ENCODE peak calls at places on chromosomes 5 and 9, in five cellular contexts. One of them, this sample, is unnamed. For H3K4me1, the result is how much of the 10 kb centered on the place peaks cover.

GRCh38 chr5:124692324-124692723 is 54.1 kb downstream of the ZNF608 start:
- DNase-seq in neural progenitor cell: no peak
- DNase-seq in gastrocnemius medialis: no peak
- DNase-seq in H9: no peak
- DNase-seq in mucosa of descending colon: no peak
- DNase-seq in this sample: no peak

GRCh38 chr5:71810023-71810422 is 90.9 kb downstream of the CARTPT start:
- DNase-seq in H9: no peak
- DNase-seq in neural progenitor cell: peak
- DNase-seq in gastrocnemius medialis: no peak
- DNase-seq in mucosa of descending colon: no peak
- DNase-seq in this sample: no peak

GRCh38 chr5:27592231-27592630 is 553.8 kb upstream of the CDH9 start:
- DNase-seq in mucosa of descending colon: no peak
- DNase-seq in gastrocnemius medialis: no peak
- DNase-seq in H9: no peak
- DNase-seq in neural progenitor cell: no peak
- DNase-seq in this sample: no peak

GRCh38 chr9:81335879-81336421 is 353.4 kb downstream of the TLE1 start:
- DNase-seq in gastrocnemius medialis: no peak
- DNase-seq in H9: no peak
- DNase-seq in mucosa of descending colon: no peak
- DNase-seq in neural progenitor cell: no peak
- DNase-seq in this sample: no peak

GRCh38 chr9:682633-683508 is 158.6 kb upstream of the DMRT1 start:
- DNase-seq in gastrocnemius medialis: no peak
- DNase-seq in neural progenitor cell: peak
- DNase-seq in H9: no peak
- DNase-seq in mucosa of descending colon: peak
- DNase-seq in this sample: no peak

GRCh38 chr5:66933066-66933465 is 263.5 kb downstream of the CD180 start:
- DNase-seq in neural progenitor cell: no peak
- DNase-seq in gastrocnemius medialis: no peak
- DNase-seq in H9: no peak
- DNase-seq in mucosa of descending colon: no peak
- DNase-seq in this sample: no peak

GRCh38 chr5:170333161-170333909 is 35.8 kb upstream of the LCP2 start:
- DNase-seq in H9: peak
- DNase-seq in neural progenitor cell: peak
- DNase-seq in mucosa of descending colon: no peak
- DNase-seq in gastrocnemius medialis: no peak
- DNase-seq in this sample: no peak

GRCh38 chr9:131405429-131405828 is 11.5 kb downstream of the PRRC2B start:
- DNase-seq in mucosa of descending colon: no peak
- DNase-seq in gastrocnemius medialis: peak
- DNase-seq in H9: peak
- DNase-seq in neural progenitor cell: peak
- DNase-seq in this sample: no peak

GRCh38 chr9:108673386-108673785 is 182.4 kb downstream of the ACTL7B start:
- DNase-seq in gastrocnemius medialis: no peak
- DNase-seq in mucosa of descending colon: no peak
- DNase-seq in neural progenitor cell: no peak
- DNase-seq in H9: no peak
- DNase-seq in this sample: no peak

GRCh38 chr5:124706729-124707361 is 39.6 kb downstream of the ZNF608 start:
- DNase-seq in H9: no peak
- DNase-seq in gastrocnemius medialis: no peak
- DNase-seq in mucosa of descending colon: peak
- DNase-seq in neural progenitor cell: no peak
- DNase-seq in this sample: no peak

GRCh38 chr5:175696139-175696854 is 38.4 kb downstream of the HRH2 start:
- DNase-seq in neural progenitor cell: peak
- DNase-seq in H9: peak
- DNase-seq in mucosa of descending colon: peak
- DNase-seq in gastrocnemius medialis: peak
- DNase-seq in this sample: peak

GRCh38 chr9:98037362-98037761 is 19.2 kb upstream of the NANS start:
- DNase-seq in mucosa of descending colon: no peak
- DNase-seq in H9: no peak
- DNase-seq in neural progenitor cell: no peak
- DNase-seq in gastrocnemius medialis: peak
- DNase-seq in this sample: no peak

GRCh38 chr9:132129535-132129934 is 32.3 kb upstream of the NTNG2 start:
- DNase-seq in mucosa of descending colon: no peak
- DNase-seq in neural progenitor cell: no peak
- DNase-seq in gastrocnemius medialis: no peak
- DNase-seq in H9: no peak
- DNase-seq in this sample: no peak

GRCh38 chr9:134871941-134872340 is 8.7 kb upstream of the FCN2 start:
- DNase-seq in H9: no peak
- DNase-seq in neural progenitor cell: no peak
- DNase-seq in mucosa of descending colon: no peak
- DNase-seq in gastrocnemius medialis: no peak
- DNase-seq in this sample: no peak

GRCh38 chr9:6007770-6008168 is 7.7 kb downstream of the RANBP6 start:
- DNase-seq in H9: peak
- DNase-seq in mucosa of descending colon: peak
- DNase-seq in neural progenitor cell: peak
- DNase-seq in gastrocnemius medialis: peak
- DNase-seq in this sample: peak

GRCh38 chr9:93893899-93894690 is 61.1 kb downstream of the BARX1 start:
- DNase-seq in neural progenitor cell: no peak
- DNase-seq in gastrocnemius medialis: no peak
- DNase-seq in mucosa of descending colon: peak
- DNase-seq in H9: peak
- DNase-seq in this sample: no peak

GRCh38 chr5:55036477-55036876 is 12.4 kb downstream of the GZMK start:
- DNase-seq in H9: no peak
- DNase-seq in neural progenitor cell: no peak
- DNase-seq in mucosa of descending colon: no peak
- DNase-seq in gastrocnemius medialis: no peak
- DNase-seq in this sample: no peak

GRCh38 chr9:90523953-90524352 is 118.7 kb downstream of the DIRAS2 start:
- DNase-seq in H9: no peak
- DNase-seq in mucosa of descending colon: peak
- DNase-seq in neural progenitor cell: no peak
- DNase-seq in gastrocnemius medialis: no peak
- DNase-seq in this sample: no peak

GRCh38 chr5:68368686-68369359 is 153.3 kb downstream of the PIK3R1 start:
- DNase-seq in mucosa of descending colon: no peak
- DNase-seq in neural progenitor cell: no peak
- DNase-seq in gastrocnemius medialis: no peak
- DNase-seq in H9: no peak
- DNase-seq in this sample: no peak

GRCh38 chr5:171748720-171749119 is 36.9 kb upstream of the SMIM23 start:
- DNase-seq in gastrocnemius medialis: no peak
- DNase-seq in mucosa of descending colon: no peak
- DNase-seq in neural progenitor cell: no peak
- DNase-seq in H9: no peak
- DNase-seq in this sample: no peak

GRCh38 chr5:156556666-156557401 is 229.9 kb downstream of the SGCD start:
- DNase-seq in H9: no peak
- DNase-seq in neural progenitor cell: no peak
- DNase-seq in gastrocnemius medialis: no peak
- DNase-seq in mucosa of descending colon: no peak
- DNase-seq in this sample: no peak

GRCh38 chr5:168356592-168356991 is 65.1 kb downstream of the WWC1 start:
- DNase-seq in neural progenitor cell: no peak
- DNase-seq in mucosa of descending colon: no peak
- DNase-seq in gastrocnemius medialis: no peak
- DNase-seq in H9: no peak
- DNase-seq in this sample: no peak

GRCh38 chr9:113536483-113537226 is 73.1 kb downstream of the RGS3 start:
- DNase-seq in H9: peak
- DNase-seq in mucosa of descending colon: peak
- DNase-seq in gastrocnemius medialis: peak
- DNase-seq in neural progenitor cell: peak
- DNase-seq in this sample: no peak

GRCh38 chr9:90025816-90026215 is 421.0 kb downstream of the GADD45G start:
- DNase-seq in mucosa of descending colon: no peak
- DNase-seq in H9: no peak
- DNase-seq in gastrocnemius medialis: no peak
- DNase-seq in neural progenitor cell: no peak
- DNase-seq in this sample: no peak

GRCh38 chr5:132378580-132378979 is 9.1 kb downstream of the SLC22A5 start:
- DNase-seq in H9: no peak
- DNase-seq in mucosa of descending colon: no peak
- DNase-seq in neural progenitor cell: no peak
- DNase-seq in gastrocnemius medialis: peak
- DNase-seq in this sample: no peak

GRCh38 chr5:154243736-154244135 is 53.2 kb downstream of the GALNT10 start:
- DNase-seq in mucosa of descending colon: no peak
- DNase-seq in H9: no peak
- DNase-seq in gastrocnemius medialis: no peak
- DNase-seq in neural progenitor cell: peak
- DNase-seq in this sample: no peak

GRCh38 chr5:154241021-154241420 is 50.5 kb downstream of the GALNT10 start:
- DNase-seq in gastrocnemius medialis: no peak
- DNase-seq in mucosa of descending colon: no peak
- DNase-seq in H9: no peak
- DNase-seq in neural progenitor cell: peak
- DNase-seq in this sample: no peak

GRCh38 chr5:154244476-154244875 is 53.9 kb downstream of the GALNT10 start:
- DNase-seq in gastrocnemius medialis: no peak
- DNase-seq in neural progenitor cell: no peak
- DNase-seq in H9: no peak
- DNase-seq in mucosa of descending colon: no peak
- DNase-seq in this sample: no peak

GRCh38 chr5:154242442-154242841 is 51.9 kb downstream of the GALNT10 start:
- DNase-seq in gastrocnemius medialis: no peak
- DNase-seq in mucosa of descending colon: no peak
- DNase-seq in neural progenitor cell: peak
- DNase-seq in H9: no peak
- DNase-seq in this sample: no peak

GRCh38 chr5:154242964-154243376 is 52.4 kb downstream of the GALNT10 start:
- DNase-seq in gastrocnemius medialis: no peak
- DNase-seq in H9: no peak
- DNase-seq in neural progenitor cell: no peak
- DNase-seq in mucosa of descending colon: no peak
- DNase-seq in this sample: no peak
- H3K4me1 ChIP-seq in gastrocnemius medialis: under half
- H3K4me1 ChIP-seq in H9: under half
- H3K4me1 ChIP-seq in neural progenitor cell: under half
- H3K4me1 ChIP-seq in mucosa of descending colon: under half
- H3K4me1 ChIP-seq in this sample: under half

GRCh38 chr5:178424141-178424855 is 165.9 kb downstream of the COL23A1 start:
- DNase-seq in neural progenitor cell: no peak
- DNase-seq in mucosa of descending colon: no peak
- DNase-seq in gastrocnemius medialis: no peak
- DNase-seq in H9: peak
- DNase-seq in this sample: no peak

GRCh38 chr5:178423431-178423830 is 166.8 kb downstream of the COL23A1 start:
- DNase-seq in H9: no peak
- DNase-seq in neural progenitor cell: no peak
- DNase-seq in mucosa of descending colon: no peak
- DNase-seq in gastrocnemius medialis: no peak
- DNase-seq in this sample: no peak

GRCh38 chr5:178428341-178429155 is 161.6 kb downstream of the COL23A1 start:
- DNase-seq in mucosa of descending colon: no peak
- DNase-seq in H9: peak
- DNase-seq in gastrocnemius medialis: peak
- DNase-seq in neural progenitor cell: peak
- DNase-seq in this sample: no peak

GRCh38 chr5:178426326-178427130 is 163.7 kb downstream of the COL23A1 start:
- DNase-seq in neural progenitor cell: no peak
- DNase-seq in H9: no peak
- DNase-seq in mucosa of descending colon: no peak
- DNase-seq in gastrocnemius medialis: no peak
- DNase-seq in this sample: no peak

DNA sequence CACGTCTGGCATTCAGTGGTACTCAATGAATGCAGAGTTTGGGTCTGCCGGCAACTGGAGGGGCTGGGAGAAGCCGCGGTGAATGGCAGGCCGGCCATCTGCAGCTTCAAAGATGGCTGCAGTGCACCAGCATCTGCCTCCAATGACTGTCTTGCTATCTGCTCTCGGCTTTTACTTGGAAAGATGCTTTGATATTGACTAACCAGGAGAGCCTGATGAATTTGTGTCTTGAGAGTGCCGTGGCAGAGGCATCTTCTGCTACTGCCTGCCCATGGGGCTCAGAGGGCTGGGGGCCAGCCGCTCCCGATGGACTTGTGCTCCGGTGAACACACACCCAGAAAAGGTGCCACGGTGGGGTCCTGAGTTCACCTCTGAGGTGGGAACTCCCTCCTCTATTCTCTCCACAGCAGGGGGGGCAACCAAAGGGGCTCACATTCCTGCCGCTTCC is 164.5 kb downstream of the COL23A1 start:
- DNase-seq in H9: peak
- DNase-seq in neural progenitor cell: no peak
- DNase-seq in mucosa of descending colon: no peak
- DNase-seq in gastrocnemius medialis: no peak
- DNase-seq in this sample: no peak
- TF ChIP-seq CTCF in H9: no peak
- TF ChIP-seq CTCF in neural progenitor cell: no peak
- TF ChIP-seq CTCF in mucosa of descending colon: no peak
- TF ChIP-seq CTCF in gastrocnemius medialis: no peak
- TF ChIP-seq CTCF in this sample: no peak

GRCh38 chr5:142402752-142403318 is 78.0 kb upstream of the SPRY4 start:
- DNase-seq in mucosa of descending colon: no peak
- DNase-seq in H9: no peak
- DNase-seq in neural progenitor cell: no peak
- DNase-seq in gastrocnemius medialis: no peak
- DNase-seq in this sample: no peak
- H3K4me1 ChIP-seq in mucosa of descending colon: under half
- H3K4me1 ChIP-seq in H9: under half
- H3K4me1 ChIP-seq in neural progenitor cell: under half
- H3K4me1 ChIP-seq in gastrocnemius medialis: under half
- H3K4me1 ChIP-seq in this sample: under half

GRCh38 chr9:2599896-2600295 is 21.7 kb upstream of the VLDLR start:
- DNase-seq in mucosa of descending colon: no peak
- DNase-seq in gastrocnemius medialis: no peak
- DNase-seq in H9: no peak
- DNase-seq in neural progenitor cell: no peak
- DNase-seq in this sample: no peak

GRCh38 chr9:2597483-2597882 is 24.1 kb upstream of the VLDLR start:
- DNase-seq in H9: no peak
- DNase-seq in mucosa of descending colon: no peak
- DNase-seq in gastrocnemius medialis: no peak
- DNase-seq in neural progenitor cell: no peak
- DNase-seq in this sample: no peak

GRCh38 chr9:2601785-2602378 is 19.7 kb upstream of the VLDLR start:
- DNase-seq in mucosa of descending colon: no peak
- DNase-seq in H9: no peak
- DNase-seq in gastrocnemius medialis: no peak
- DNase-seq in neural progenitor cell: no peak
- DNase-seq in this sample: no peak

GRCh38 chr9:2602704-2603116 is 18.9 kb upstream of the VLDLR start:
- DNase-seq in gastrocnemius medialis: no peak
- DNase-seq in neural progenitor cell: no peak
- DNase-seq in H9: no peak
- DNase-seq in mucosa of descending colon: no peak
- DNase-seq in this sample: no peak

GRCh38 chr9:2600307-2600706 is 21.3 kb upstream of the VLDLR start:
- DNase-seq in neural progenitor cell: no peak
- DNase-seq in H9: no peak
- DNase-seq in mucosa of descending colon: no peak
- DNase-seq in gastrocnemius medialis: no peak
- DNase-seq in this sample: no peak
- TF ChIP-seq CTCF in neural progenitor cell: peak
- TF ChIP-seq CTCF in H9: peak
- TF ChIP-seq CTCF in mucosa of descending colon: no peak
- TF ChIP-seq CTCF in gastrocnemius medialis: no peak
- TF ChIP-seq CTCF in this sample: no peak

This sample was measured in tibial nerve.